ENCODE peak calls at places on chromosomes 11 and 22, in four cellular contexts. J is foreskin keratinocyte, T is heart left ventricle, L is uterus. A is an unnamed sample. For H3K4me1, the result is how much of the 10 kb centered on the place peaks cover.

GRCh38 chr11:13923716-13924650 is 38.5 kb upstream of the SPON1 start:
- DNase-seq in J (no peak), T (no peak), L (no peak), A (no peak)

GRCh38 chr11:87926250-87926970 is 248.8 kb downstream of the RAB38 start:
- DNase-seq in J (peak), T (no peak), L (no peak), A (peak)

GRCh38 chr11:112599265-112599664 is 338.6 kb upstream of the PLET1 start:
- DNase-seq in J (no peak), T (no peak), L (no peak), A (no peak)

GRCh38 chr22:42214625-42215415 is 55.6 kb downstream of the TCF20 start:
- DNase-seq in J (no peak), T (peak), L (no peak), A (no peak)

GRCh38 chr22:49587421-49587820 is 240.3 kb downstream of the BRD1 start:
- DNase-seq in J (no peak), T (no peak), L (no peak), A (peak)

GRCh38 chr22:30291334-30291892 is 2.1 kb upstream of the CASTOR1 start:
- DNase-seq in J (no peak), T (no peak), L (no peak), A (no peak)

GRCh38 chr11:10322830-10323792 is 18.2 kb downstream of the ADM start:
- DNase-seq in J (peak), T (peak), L (peak), A (peak)

GRCh38 chr11:104003491-104003890 is 32.9 kb upstream of the DDI1 start:
- DNase-seq in J (no peak), T (no peak), L (no peak), A (no peak)

DNA sequence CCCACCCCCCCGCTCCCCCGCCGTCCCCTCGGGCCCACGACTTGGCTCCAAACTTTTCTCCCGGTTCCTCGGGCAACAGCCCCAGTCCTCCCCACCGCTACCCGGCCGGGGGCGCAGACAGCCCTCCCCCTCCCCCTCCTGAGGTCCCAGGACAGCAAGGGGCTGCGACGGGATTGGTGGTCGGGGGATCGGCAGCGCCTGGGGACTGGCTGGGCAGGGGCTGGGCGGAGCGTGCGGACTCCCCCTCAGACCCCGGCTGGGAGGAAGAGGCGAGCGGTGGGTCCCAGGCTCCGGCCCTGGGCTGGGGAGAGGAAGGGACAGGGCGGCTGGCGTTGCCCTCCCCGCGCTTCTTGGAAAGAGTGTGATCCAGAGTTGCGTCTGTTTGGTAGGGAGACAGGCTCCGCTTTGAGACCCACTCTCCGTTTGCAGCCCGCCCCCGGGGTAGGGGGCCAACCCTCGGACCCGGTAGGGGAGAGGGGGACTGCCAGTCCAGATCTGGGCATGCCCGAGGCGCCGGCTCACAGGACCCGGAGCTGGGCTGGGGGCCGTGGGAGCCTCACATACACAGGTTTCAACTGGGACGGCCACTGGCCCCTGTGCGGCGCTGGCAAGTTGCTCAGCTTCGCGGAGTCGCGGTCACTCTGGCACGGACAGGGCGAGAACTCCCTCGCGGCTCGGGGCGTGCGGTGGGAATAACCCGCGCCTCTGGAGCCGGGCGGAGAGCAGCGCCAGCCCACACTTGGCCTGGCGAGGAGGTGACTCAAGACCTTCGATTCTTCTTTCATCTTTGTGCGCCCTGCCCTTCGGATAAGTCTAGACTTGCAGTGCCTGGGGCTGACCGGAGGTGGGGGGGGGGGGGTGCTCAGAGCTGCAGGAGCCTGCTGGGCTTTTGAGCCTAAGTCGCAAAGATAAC is 1.0 kb downstream of the TSKU start:
- DNase-seq in J (peak), T (peak), L (peak), A (no peak)
- H3K4me1 ChIP-seq in J (under half), T (under half), L (under half), A (under half)

GRCh38 chr22:28816994-28817530 is 16.7 kb upstream of the XBP1 start:
- DNase-seq in J (no peak), T (no peak), L (no peak), A (no peak)
- H3K4me1 ChIP-seq in J (under half), T (half or more), L (under half), A (under half)

GRCh38 chr11:46247664-46248063 is 29.8 kb upstream of the CREB3L1 start:
- DNase-seq in J (peak), T (no peak), L (no peak), A (no peak)
- H3K4me1 ChIP-seq in J (under half), T (under half), L (under half), A (under half)

DNA sequence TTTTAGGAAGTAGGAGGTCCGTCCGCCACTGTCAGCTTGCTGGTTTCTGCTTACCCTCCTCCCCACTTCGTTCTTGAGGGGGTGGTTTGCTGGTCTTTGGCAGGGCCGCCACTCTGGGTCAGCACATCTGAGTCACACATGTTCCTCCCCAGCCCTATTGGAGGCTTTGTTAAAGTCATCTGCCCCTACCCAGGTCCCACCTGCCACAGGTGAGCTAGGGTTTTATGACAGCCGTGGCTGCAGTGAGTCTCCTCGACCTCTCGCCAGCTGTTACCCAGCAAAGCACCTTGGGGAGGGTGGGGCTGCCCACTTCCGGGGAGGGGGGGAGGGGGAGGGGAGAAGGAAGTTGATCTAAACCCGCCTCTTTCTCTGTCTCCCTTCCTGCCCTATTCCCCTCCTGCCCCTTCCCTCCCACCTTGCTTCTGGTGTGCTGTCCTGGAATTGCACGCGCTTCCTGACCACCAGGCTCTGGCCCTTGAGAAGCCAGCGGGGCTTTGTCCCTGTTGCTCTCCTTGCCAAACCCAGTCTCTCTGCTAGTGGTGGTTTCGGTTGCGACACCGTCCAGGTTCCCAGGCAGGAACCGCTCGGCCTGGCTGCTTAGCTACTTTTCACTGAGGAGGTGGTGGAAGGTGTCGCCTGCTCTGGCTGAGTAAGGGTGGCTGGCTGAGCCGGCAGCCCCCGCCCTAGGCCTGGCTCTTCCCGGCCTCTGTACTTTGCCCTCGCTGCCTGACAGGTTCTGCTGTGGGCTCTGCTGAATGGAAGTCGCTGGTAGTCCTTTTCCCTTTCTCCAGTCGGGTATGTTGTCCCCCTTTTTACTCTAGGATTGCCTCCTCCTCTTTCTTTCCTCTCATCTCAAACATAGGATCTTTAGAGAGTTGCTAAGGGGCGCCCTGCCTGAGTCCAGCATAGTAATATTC is 28.5 kb downstream of the RCOR2 start:
- DNase-seq in J (peak), T (peak), L (peak), A (peak)
- H3K4me1 ChIP-seq in J (under half), T (half or more), L (under half), A (under half)

DNA sequence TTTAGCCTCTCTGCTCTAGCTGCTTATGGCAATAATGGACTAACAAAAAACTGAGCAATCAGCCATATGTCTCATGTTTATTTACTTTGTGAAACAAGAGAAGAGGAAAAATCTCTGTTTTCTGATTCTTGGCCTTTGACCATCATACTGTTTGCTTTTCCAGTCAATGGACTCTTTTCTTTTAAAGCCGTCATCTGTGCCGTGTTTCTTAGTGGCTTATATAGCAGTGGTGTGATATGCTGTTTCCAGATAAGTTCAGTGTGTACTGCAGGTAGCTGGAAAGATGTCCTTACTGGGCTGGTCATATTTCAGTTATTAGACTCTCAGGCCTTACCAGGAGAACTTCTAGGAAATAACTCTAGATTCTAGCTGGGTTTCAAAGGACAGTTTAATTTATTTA is 33.6 kb upstream of the TECTA start:
- DNase-seq in J (no peak), T (no peak), L (no peak), A (no peak)
- H3K4me1 ChIP-seq in J (under half), T (under half), L (under half), A (under half)

GRCh38 chr11:3947084-3947483 is 91.6 kb downstream of the STIM1 start:
- DNase-seq in J (no peak), T (peak), L (peak), A (no peak)

GRCh38 chr11:3952715-3953114 is 97.3 kb downstream of the STIM1 start:
- DNase-seq in J (no peak), T (no peak), L (no peak), A (no peak)

GRCh38 chr11:3950996-3951662 is 95.7 kb downstream of the STIM1 start:
- DNase-seq in J (no peak), T (no peak), L (no peak), A (no peak)

GRCh38 chr11:3946445-3947017 is 91.1 kb downstream of the STIM1 start:
- DNase-seq in J (no peak), T (no peak), L (no peak), A (no peak)

GRCh38 chr11:3949132-3949531 is 93.7 kb downstream of the STIM1 start:
- DNase-seq in J (no peak), T (no peak), L (no peak), A (no peak)
- H3K4me1 ChIP-seq in J (under half), T (half or more), L (under half), A (under half)

GRCh38 chr22:25896098-25896497 is 154.1 kb downstream of the MYO18B start:
- DNase-seq in J (no peak), T (no peak), L (no peak), A (no peak)

GRCh38 chr22:25895678-25896077 is 153.7 kb downstream of the MYO18B start:
- DNase-seq in J (no peak), T (no peak), L (no peak), A (no peak)

GRCh38 chr22:25898707-25899365 is 156.8 kb downstream of the MYO18B start:
- DNase-seq in J (no peak), T (no peak), L (no peak), A (no peak)

GRCh38 chr22:25899566-25899965 is 157.6 kb downstream of the MYO18B start:
- DNase-seq in J (no peak), T (no peak), L (no peak), A (no peak)

DNA sequence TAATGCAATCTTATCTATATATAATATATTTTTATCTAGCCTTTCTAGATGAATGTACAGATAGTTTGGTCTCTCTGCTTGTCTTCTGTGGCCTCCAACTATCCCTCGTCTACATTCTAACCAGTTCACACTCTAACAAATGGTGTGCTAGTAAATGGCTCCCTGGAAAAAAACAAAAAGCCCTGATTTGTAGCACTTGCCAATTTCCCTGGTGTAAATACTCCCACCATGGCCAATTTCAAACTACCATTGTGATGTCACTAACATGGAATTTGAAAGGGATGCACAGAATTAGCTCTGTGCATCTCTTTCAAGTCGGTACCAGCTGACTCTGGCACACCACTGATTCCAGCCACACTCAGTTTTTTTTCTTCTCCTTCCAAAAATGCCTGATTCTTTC is 154.6 kb downstream of the MYO18B start:
- DNase-seq in J (no peak), T (no peak), L (no peak), A (no peak)
- H3K4me1 ChIP-seq in J (under half), T (under half), L (under half), A (under half)

DNA sequence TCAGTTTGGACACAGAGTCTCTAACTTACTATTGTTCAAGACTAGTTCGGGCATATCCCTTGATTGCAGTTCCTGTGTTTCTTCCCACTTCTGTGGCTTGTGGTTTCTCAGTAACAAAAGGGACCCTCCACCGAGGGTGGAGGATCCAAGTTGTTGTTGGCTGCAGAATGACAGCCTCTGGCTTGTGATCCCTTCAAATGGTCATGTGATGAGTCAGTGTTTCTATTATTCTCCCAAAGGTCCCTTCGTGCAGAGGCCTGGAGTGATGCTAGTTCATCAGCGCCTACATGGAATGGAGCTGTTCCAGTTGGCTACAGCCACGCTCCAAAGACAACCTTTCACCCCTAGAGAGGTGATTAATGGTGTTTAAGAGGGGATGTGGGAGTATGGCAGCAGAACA is 2.6 kb upstream of the VWCE start:
- DNase-seq in J (peak), T (peak), L (peak), A (no peak)
- H3K4me1 ChIP-seq in J (under half), T (half or more), L (under half), A (under half)

GRCh38 chr11:114197799-114198500 is 98.2 kb upstream of the NNMT start:
- DNase-seq in J (peak), T (peak), L (peak), A (peak)
- H3K4me1 ChIP-seq in J (under half), T (half or more), L (under half), A (half or more)

A was measured in tibial artery.